ENCODE peak calls at places on chromosomes 7 and 10, in four cellular contexts. V is HCT116, F is mesenchymal stem cell, R is fibroblast of lung. K is an unnamed sample.

GRCh38 chr7:105675873-105676484 is 94.7 kb upstream of the EFCAB10 start:
- DNase-seq in V (no peak), F (no peak), R (no peak), K (no peak)

GRCh38 chr10:3935141-3935540 is 150.1 kb upstream of the KLF6 start:
- DNase-seq in V (no peak), F (no peak), R (peak), K (no peak)

GRCh38 chr7:137771679-137772078 is 75.1 kb downstream of the DGKI start:
- DNase-seq in V (no peak), F (peak), R (peak), K (no peak)

GRCh38 chr10:121988361-121989324 is at the start of gene TACC2:
- DNase-seq in V (peak), F (no peak), R (no peak), K (no peak)

GRCh38 chr7:97179454-97180104 is 62.1 kb downstream of the SDHAF3 start:
- DNase-seq in V (peak), F (peak), R (peak), K (peak)

GRCh38 chr10:98425511-98426352 is 10.8 kb upstream of the PYROXD2 start:
- DNase-seq in V (peak), F (peak), R (no peak), K (peak)

GRCh38 chr10:131896403-131896802 is 4.4 kb upstream of the PPP2R2D start:
- DNase-seq in V (no peak), F (no peak), R (no peak), K (no peak)

GRCh38 chr7:115217373-115217772 is 295.5 kb downstream of the MDFIC start:
- DNase-seq in V (no peak), F (no peak), R (no peak), K (no peak)

GRCh38 chr7:82595176-82595575 is 151.6 kb upstream of the CACNA2D1 start:
- DNase-seq in V (no peak), F (no peak), R (peak), K (no peak)

GRCh38 chr10:33887188-33887587 is 552.7 kb upstream of the NRP1 start:
- DNase-seq in V (no peak), F (no peak), R (no peak), K (no peak)

GRCh38 chr7:150340024-150340749 is 1.2 kb downstream of the RARRES2 start:
- DNase-seq in V (no peak), F (peak), R (peak), K (peak)

GRCh38 chr10:47402681-47403301 is 18.7 kb upstream of the ZNF488 start:
- DNase-seq in V (peak), F (peak), R (peak), K (peak)

GRCh38 chr7:130632111-130632510 is 36.4 kb downstream of the COPG2 start:
- DNase-seq in V (peak), F (peak), R (peak), K (no peak)

GRCh38 chr10:71396714-71397339 is at the start of gene CDH23:
- DNase-seq in V (no peak), F (no peak), R (peak), K (peak)

GRCh38 chr10:78559514-78560392 is 509.0 kb upstream of the ZMIZ1 start:
- DNase-seq in V (no peak), F (no peak), R (no peak), K (peak)

GRCh38 chr7:21616796-21617436 is 74.1 kb downstream of the DNAH11 start:
- DNase-seq in V (peak), F (peak), R (peak), K (no peak)

GRCh38 chr7:64559206-64559605 is 3.7 kb downstream of the ZNF680 start:
- DNase-seq in V (no peak), F (no peak), R (peak), K (no peak)

GRCh38 chr7:78261739-78262138 is 463.2 kb downstream of the PHTF2 start:
- DNase-seq in V (no peak), F (no peak), R (no peak), K (no peak)

GRCh38 chr10:121098231-121098630 is 247.1 kb downstream of the WDR11 start:
- DNase-seq in V (no peak), F (no peak), R (no peak), K (no peak)

GRCh38 chr10:132443605-132443997 is 46.6 kb downstream of the PWWP2B start:
- DNase-seq in V (no peak), F (peak), R (peak), K (no peak)

GRCh38 chr10:103967433-103968142 is 648 bp downstream of the SLK start:
- DNase-seq in V (no peak), F (peak), R (peak), K (peak)

GRCh38 chr10:71335173-71335572 is 16.1 kb downstream of the SLC29A3 start:
- DNase-seq in V (no peak), F (no peak), R (no peak), K (no peak)

GRCh38 chr7:150514748-150515222 is at the start of gene GIMAP7:
- DNase-seq in V (no peak), F (no peak), R (no peak), K (no peak)

GRCh38 chr10:10821926-10822325 is 195.7 kb upstream of the CELF2 start:
- DNase-seq in V (no peak), F (no peak), R (no peak), K (no peak)

GRCh38 chr10:11687779-11688447 is 54.3 kb upstream of the ECHDC3 start:
- DNase-seq in V (no peak), F (no peak), R (no peak), K (no peak)

GRCh38 chr7:67696878-67697277 is 700.2 kb downstream of the TYW1 start:
- DNase-seq in V (no peak), F (no peak), R (no peak), K (no peak)

GRCh38 chr10:17214991-17215781 is 12.9 kb upstream of the VIM start:
- DNase-seq in V (peak), F (peak), R (peak), K (no peak)

GRCh38 chr7:29968683-29969457 is 20.7 kb downstream of the SCRN1 start:
- DNase-seq in V (no peak), F (peak), R (peak), K (no peak)

GRCh38 chr10:46226900-46227558 is 59.8 kb upstream of the ANTXRL start:
- DNase-seq in V (no peak), F (no peak), R (no peak), K (peak)

GRCh38 chr10:1299041-1299726 is 243.0 kb downstream of the WDR37 start:
- DNase-seq in V (no peak), F (no peak), R (no peak), K (no peak)

GRCh38 chr10:22086730-22087364 is 83.3 kb upstream of the DNAJC1 start:
- DNase-seq in V (peak), F (peak), R (peak), K (peak)

GRCh38 chr7:28520074-28521015 is 108.0 kb downstream of the CREB5 start:
- DNase-seq in V (no peak), F (no peak), R (no peak), K (no peak)

GRCh38 chr7:99782012-99782953 is 1.7 kb downstream of the CYP3A4 start:
- DNase-seq in V (no peak), F (no peak), R (no peak), K (no peak)

GRCh38 chr7:47039089-47039648 is 542.7 kb downstream of the TNS3 start:
- DNase-seq in V (no peak), F (no peak), R (no peak), K (peak)

GRCh38 chr7:2641406-2642393 is 9.9 kb downstream of the TTYH3 start:
- DNase-seq in V (no peak), F (peak), R (peak), K (peak)
- H3K9ac ChIP-seq in V (no peak), F (peak), R (peak), K (no peak)

GRCh38 chr7:1669954-1670893 is at the start of gene ELFN1:
- DNase-seq in V (no peak), F (no peak), R (peak), K (peak)

GRCh38 chr7:1668932-1669485 is 1.1 kb upstream of the ELFN1 start:
- DNase-seq in V (no peak), F (peak), R (peak), K (peak)

GRCh38 chr7:1668486-1668931 is 1.6 kb upstream of the ELFN1 start:
- DNase-seq in V (no peak), F (peak), R (peak), K (peak)

GRCh38 chr7:1670894-1671875 is 1.1 kb downstream of the ELFN1 start:
- DNase-seq in V (no peak), F (no peak), R (no peak), K (peak)

DNA sequence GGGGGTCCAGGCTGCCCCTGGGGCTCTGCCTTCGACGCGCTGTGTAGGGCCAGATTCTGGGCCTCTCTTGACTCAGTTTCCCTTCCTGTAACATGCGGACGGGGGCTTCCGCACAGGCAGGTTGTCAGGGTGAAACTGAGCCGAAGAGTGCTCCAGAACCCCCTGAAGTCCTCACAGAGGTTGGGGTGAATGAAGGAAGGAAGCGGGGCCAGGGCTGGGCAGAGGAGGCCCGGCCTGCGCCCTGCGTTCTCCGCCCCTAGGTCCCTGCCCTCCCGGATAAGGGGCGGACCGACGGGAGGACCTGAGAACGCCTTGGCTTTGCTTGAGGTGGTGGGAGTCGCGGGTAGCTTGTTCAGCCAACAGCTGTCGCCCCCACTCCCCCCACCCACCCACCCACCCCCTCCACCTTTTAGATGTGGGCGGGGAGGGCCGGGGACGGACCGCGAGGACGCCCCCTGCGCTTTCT is 558 bp upstream of the ELFN1 start:
- DNase-seq in V (no peak), F (no peak), R (peak), K (no peak)
- H3K4me3 ChIP-seq in V (no peak), F (peak), R (no peak), K (no peak)

DNA sequence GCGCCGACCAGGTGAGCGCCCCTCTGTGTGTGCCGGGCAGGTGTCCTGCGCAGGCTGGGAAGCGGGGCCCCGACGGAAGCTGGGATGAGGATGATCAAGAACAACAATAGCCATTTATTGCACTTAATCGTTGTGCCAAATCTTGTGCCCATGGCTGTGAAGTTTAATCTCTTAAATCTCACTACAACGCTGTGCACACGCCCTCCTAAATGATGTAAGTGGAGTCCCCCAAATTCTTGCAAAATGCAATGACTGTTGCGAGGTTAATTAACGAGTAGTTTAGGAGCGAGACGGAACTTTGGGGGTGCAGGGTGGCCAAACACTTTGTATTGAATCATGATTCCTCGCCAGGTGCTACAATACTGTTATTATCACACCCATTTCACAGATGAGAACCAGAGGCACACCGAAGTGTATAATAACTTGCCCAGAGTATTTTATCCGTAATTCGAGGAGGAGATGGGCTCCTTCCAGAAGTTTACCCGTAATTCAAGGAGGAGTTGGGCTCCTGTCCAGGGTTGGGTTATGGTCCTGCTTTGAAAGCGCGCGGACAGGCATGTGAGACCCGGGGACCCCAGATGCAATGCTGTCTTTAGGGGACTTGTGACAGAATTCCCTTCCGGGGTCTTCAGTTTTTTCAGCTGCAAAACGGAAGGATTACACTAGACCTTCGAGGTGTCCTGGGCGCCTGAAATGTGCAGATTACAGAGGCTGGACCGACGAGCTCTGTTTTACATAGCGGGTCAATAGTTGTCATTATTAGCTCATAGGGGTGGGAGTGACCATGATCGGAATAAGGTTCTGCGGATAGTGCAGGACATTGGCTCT is 1.0 kb downstream of the FFAR4 start:
- DNase-seq in V (no peak), F (no peak), R (no peak), K (no peak)
- H3K9ac ChIP-seq in V (no peak), F (no peak), R (no peak), K (no peak)

GRCh38 chr10:112958275-112958995 is 8.4 kb downstream of the TCF7L2 start:
- DNase-seq in V (no peak), F (peak), R (peak), K (no peak)
- H3K4me3 ChIP-seq in V (peak), F (no peak), R (no peak), K (peak)

DNA sequence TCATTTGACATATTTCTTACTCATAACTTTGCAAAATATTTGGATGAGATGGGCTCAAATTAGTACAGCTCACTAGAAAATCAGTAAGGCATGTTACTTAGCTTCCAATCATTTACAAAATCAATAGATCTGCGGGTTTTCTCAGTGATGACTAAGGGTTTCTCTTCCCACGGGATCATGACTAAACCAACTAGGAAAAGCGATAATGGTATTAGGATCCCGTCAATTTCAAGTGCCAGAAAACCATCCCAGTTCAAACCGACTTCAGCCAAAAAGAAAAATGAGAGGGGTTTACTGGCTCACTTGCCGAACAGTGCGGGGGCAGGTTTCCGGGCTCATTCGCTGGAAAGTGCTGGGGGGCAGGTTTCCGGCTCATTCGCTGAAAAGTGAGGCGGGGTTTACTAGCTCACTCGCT is 62.1 kb upstream of the LYZL2 start:
- DNase-seq in V (no peak), F (no peak), R (peak), K (no peak)
- H3K9ac ChIP-seq in V (no peak), F (peak), R (no peak), K (no peak)

K was measured in endodermal cell.